ENCODE peak calls at places on chromosomes 3 and 15, in four cellular contexts. O is neuronal stem cell, I is Peyer's patch, X is ovary. W is an unnamed sample.

GRCh38 chr3:125582707-125583106 is 12.6 kb downstream of the OSBPL11 start:
- DNase-seq in I (no peak), O (no peak), X (no peak), W (no peak)

GRCh38 chr3:189862385-189863023 is 231.3 kb downstream of the TP63 start:
- DNase-seq in X (no peak), I (no peak), O (no peak), W (no peak)

GRCh38 chr3:132343018-132343612 is 25.9 kb downstream of the ACP3 start:
- DNase-seq in O (peak), X (peak), I (no peak), W (no peak)

GRCh38 chr15:69697913-69698312 is 245.3 kb downstream of the RPLP1 start:
- DNase-seq in O (no peak), I (no peak), X (no peak), W (no peak)

GRCh38 chr3:184031187-184031792 is at the start of gene HTR3D:
- DNase-seq in X (no peak), O (no peak), I (no peak), W (no peak)

GRCh38 chr15:35557544-35557943 is 11.6 kb upstream of the DPH6 start:
- DNase-seq in I (no peak), X (no peak), O (no peak), W (no peak)

GRCh38 chr3:30439451-30440053 is 166.8 kb upstream of the TGFBR2 start:
- DNase-seq in O (no peak), I (no peak), X (no peak), W (no peak)

GRCh38 chr3:104594491-104594890 is 772.2 kb upstream of the ALCAM start:
- DNase-seq in O (no peak), X (no peak), I (no peak), W (no peak)

GRCh38 chr3:144142151-144142855 is 170.7 kb downstream of the DIPK2A start:
- DNase-seq in I (no peak), X (peak), O (no peak), W (no peak)

GRCh38 chr3:116005404-116005803 is 382.1 kb downstream of the GAP43 start:
- DNase-seq in X (peak), I (no peak), O (no peak), W (no peak)

GRCh38 chr3:95407709-95408463 is 1345.0 kb downstream of the NSUN3 start:
- DNase-seq in I (no peak), O (no peak), X (no peak), W (no peak)

GRCh38 chr15:88529021-88529630 is 17.4 kb downstream of the DET1 start:
- DNase-seq in I (no peak), X (no peak), O (no peak), W (no peak)

GRCh38 chr15:74403981-74404563 is 29.7 kb downstream of the SEMA7A start:
- DNase-seq in X (peak), I (no peak), O (no peak), W (peak)

GRCh38 chr15:88036154-88036839 is 220.2 kb downstream of the NTRK3 start:
- DNase-seq in I (no peak), X (no peak), O (no peak), W (no peak)

GRCh38 chr3:99825239-99825638 is 7.6 kb downstream of the CMSS1 start:
- DNase-seq in O (no peak), X (no peak), I (no peak), W (no peak)

GRCh38 chr3:193853511-193854219 is 260.7 kb downstream of the OPA1 start:
- DNase-seq in O (no peak), I (no peak), X (no peak), W (no peak)

GRCh38 chr15:57752426-57752825 is 45.9 kb downstream of the POLR2M start:
- DNase-seq in I (no peak), O (no peak), X (peak), W (no peak)

GRCh38 chr3:43171770-43172169 is 65.9 kb upstream of the POMGNT2 start:
- DNase-seq in X (no peak), I (no peak), O (no peak), W (no peak)

GRCh38 chr3:119918992-119919933 is 137.4 kb downstream of the NR1I2 start:
- DNase-seq in I (no peak), O (no peak), X (no peak), W (no peak)

GRCh38 chr3:185402561-185402960 is 39.6 kb downstream of the MAP3K13 start:
- DNase-seq in X (peak), I (no peak), O (no peak), W (no peak)

GRCh38 chr3:37135561-37135960 is 38.8 kb downstream of the LRRFIP2 start:
- DNase-seq in I (no peak), O (no peak), X (no peak), W (no peak)

GRCh38 chr3:127761101-127761802 is 61.1 kb downstream of the MGLL start:
- DNase-seq in O (no peak), I (peak), X (no peak), W (peak)

GRCh38 chr3:145900056-145900829 is 260.7 kb downstream of the PLOD2 start:
- DNase-seq in O (no peak), I (no peak), X (no peak), W (no peak)

GRCh38 chr3:59517448-59517847 is 467.6 kb upstream of the CFAP20DC start:
- DNase-seq in I (no peak), O (no peak), X (no peak), W (no peak)

GRCh38 chr3:188272481-188273372 is 118.8 kb downstream of the LPP start:
- DNase-seq in I (no peak), O (no peak), X (no peak), W (no peak)
- H3K4me3 ChIP-seq in I (no peak), O (no peak), X (no peak), W (no peak)

GRCh38 chr3:42022355-42022754 is 60.5 kb upstream of the ULK4 start:
- DNase-seq in O (no peak), X (no peak), I (no peak), W (no peak)

GRCh38 chr3:42025388-42026138 is 63.7 kb upstream of the ULK4 start:
- DNase-seq in I (peak), X (peak), O (peak), W (no peak)

GRCh38 chr3:42023380-42023779 is 61.5 kb upstream of the ULK4 start:
- DNase-seq in I (no peak), X (no peak), O (no peak), W (no peak)

GRCh38 chr3:42028474-42028873 is 62.7 kb upstream of the TRAK1 start:
- DNase-seq in O (no peak), I (no peak), X (no peak), W (no peak)

DNA sequence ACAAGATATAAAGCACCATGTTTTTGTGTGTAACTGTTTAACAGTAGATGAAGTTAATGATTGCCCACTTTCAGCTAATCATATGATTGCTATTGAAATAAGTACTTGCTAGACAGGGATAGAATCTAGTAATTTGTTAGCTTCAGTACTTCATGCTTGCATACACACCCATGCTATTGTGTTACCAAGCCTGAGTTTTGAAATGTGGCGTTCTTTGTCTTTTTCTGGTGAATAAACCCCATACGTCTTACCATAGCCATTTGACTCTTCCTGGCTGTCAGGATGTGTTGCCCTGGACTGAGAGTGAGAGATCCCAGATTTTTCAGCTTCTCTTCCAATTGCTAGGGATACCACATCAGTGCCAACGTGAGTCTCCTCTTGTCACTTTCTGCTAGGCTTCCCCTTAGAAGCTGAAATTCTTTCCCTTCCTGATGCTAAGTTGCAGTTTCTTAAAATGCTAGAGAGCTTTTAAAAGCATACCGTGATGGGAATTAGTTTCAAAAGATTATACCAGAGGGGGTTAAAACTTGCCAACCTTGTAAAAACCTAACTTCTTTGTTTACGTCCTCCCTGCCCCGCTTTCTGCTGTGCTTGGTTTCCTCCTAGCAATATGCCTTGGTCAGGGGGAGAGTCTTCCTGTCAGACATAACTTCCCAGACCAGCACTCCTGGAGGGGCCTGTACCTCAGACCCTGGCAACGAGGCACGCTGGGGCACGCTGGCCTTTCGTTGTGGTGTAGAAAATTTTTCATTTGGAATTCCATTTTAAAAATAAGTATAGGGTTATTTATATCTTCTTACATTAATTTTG is 62.9 kb upstream of the ULK4 start:
- DNase-seq in X (no peak), I (no peak), O (no peak), W (no peak)
- H3K4me3 ChIP-seq in X (no peak), I (no peak), O (peak), W (no peak)

GRCh38 chr15:101122806-101123205 is 129.0 kb downstream of the CHSY1 start:
- DNase-seq in O (no peak), I (no peak), X (no peak), W (no peak)

GRCh38 chr15:101123222-101123910 is 128.5 kb downstream of the CHSY1 start:
- DNase-seq in X (no peak), O (no peak), I (no peak), W (no peak)

GRCh38 chr15:101120961-101121360 is 130.9 kb downstream of the CHSY1 start:
- DNase-seq in O (no peak), X (no peak), I (no peak), W (no peak)

GRCh38 chr15:101121511-101122090 is 130.2 kb downstream of the CHSY1 start:
- DNase-seq in X (peak), I (peak), O (peak), W (no peak)

DNA sequence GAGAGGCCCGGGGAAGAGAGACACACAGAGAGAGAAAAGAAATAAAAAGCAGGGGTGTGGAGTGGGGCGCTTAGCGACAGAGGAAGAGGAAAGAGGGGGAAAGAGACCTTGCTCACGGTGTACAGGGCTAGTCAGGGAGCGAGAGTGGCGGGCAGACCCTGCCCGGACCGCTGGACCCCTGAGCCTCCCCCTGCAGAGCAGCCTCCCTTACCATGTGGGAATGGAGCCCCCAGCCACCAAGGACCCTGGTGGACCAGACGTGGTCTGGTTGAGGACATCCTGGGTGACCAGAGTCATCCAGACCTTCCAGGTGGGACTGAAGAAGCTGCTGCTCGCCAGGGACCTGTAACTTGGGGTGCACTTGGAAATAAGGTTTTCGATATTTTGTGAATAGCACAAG is 129.6 kb downstream of the CHSY1 start:
- DNase-seq in I (no peak), X (no peak), O (no peak), W (no peak)
- H3K4me3 ChIP-seq in I (no peak), X (no peak), O (no peak), W (no peak)

DNA sequence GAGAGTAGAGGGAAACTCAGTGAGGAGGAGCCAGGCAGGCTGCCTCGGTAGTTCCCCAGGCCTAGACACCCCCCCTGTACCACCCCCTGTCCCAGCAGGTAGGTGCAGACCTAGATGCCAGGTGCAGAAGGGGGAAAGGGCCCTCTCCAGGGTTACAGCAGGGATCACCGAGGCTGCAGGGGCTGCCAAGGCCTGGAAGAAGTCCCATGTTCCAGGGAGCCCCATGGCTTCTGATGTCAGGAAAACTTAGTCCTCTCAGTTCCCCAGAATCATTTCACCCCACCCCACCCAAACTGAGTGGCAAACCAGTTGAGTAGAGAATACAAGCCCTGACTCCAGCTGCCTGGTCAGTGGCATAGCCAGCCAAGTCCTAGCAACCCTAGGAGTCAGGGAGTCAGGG is 7.4 kb upstream of the SEMA3B start:
- DNase-seq in I (no peak), X (peak), O (no peak), W (no peak)
- H3K4me3 ChIP-seq in I (no peak), X (no peak), O (no peak), W (no peak)

DNA sequence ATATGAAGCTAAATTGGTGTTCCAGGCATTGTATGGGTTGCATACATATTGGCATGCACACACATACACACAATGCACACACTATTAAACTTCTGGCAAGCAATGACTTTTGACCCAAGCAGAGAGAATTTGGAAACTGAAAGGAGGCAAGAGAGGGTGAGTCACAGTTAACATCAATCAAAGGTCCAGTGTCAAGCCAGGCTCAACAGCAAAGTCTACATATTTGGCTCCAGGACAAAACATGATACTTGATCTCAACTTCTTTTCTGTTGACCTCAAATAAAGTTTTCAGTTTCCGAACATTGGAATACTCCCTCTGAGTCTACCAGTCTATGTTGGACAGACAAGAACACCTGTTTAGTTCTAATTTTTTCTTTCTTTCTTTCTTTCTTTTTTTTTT is 28.3 kb downstream of the IL12A start:
- DNase-seq in I (no peak), X (no peak), O (no peak), W (no peak)
- H3K4me3 ChIP-seq in I (no peak), X (no peak), O (no peak), W (no peak)

W was measured in GM12864.